ENCODE peak calls at places on chromosome 3, in seven cellular contexts. L, G, H, S, R, Z and V are unnamed samples.
A peak's percentile ranks its signal among the peaks of the same experiment; 100 is the strongest.

GRCh38 chr3:184691397-184692131 is 20.3 kb downstream of the MAGEF1 start:
- DNase-seq in S (no peak), Z (no peak), L (peak; percentile 73), R (peak; percentile 55), G (no peak), H (no peak), V (peak; percentile 46)

GRCh38 chr3:13161771-13162535 is 88.7 kb upstream of the IQSEC1 start:
- DNase-seq in R (no peak), L (no peak), S (no peak), H (no peak), Z (no peak), G (no peak), V (no peak)

GRCh38 chr3:72071624-72072023 is 286.7 kb upstream of the PROK2 start:
- DNase-seq in R (no peak), L (no peak), Z (no peak), S (no peak), G (no peak), H (no peak), V (no peak)

GRCh38 chr3:148600902-148601765 is 96.6 kb upstream of the AGTR1 start:
- DNase-seq in R (no peak), H (no peak), S (no peak), L (no peak), G (no peak), Z (no peak), V (no peak)

GRCh38 chr3:105518806-105519418 is 152.2 kb downstream of the ALCAM start:
- DNase-seq in L (peak; percentile 44), R (no peak), Z (peak; percentile 39), H (no peak), S (peak; percentile 13), G (no peak), V (peak; percentile 88)

GRCh38 chr3:7744850-7745249 is 756.8 kb upstream of the LMCD1 start:
- DNase-seq in Z (no peak), H (no peak), S (no peak), R (no peak), L (no peak), G (no peak), V (no peak)

GRCh38 chr3:124691599-124691998 is 38.7 kb upstream of the UMPS start:
- DNase-seq in R (no peak), G (no peak), Z (no peak), S (no peak), H (no peak), L (no peak), V (no peak)

GRCh38 chr3:116005404-116005803 is 382.1 kb downstream of the GAP43 start:
- DNase-seq in H (peak; percentile 72), S (peak; percentile 71), L (peak; percentile 92), Z (peak; percentile 98), G (no peak), R (no peak), V (no peak)

GRCh38 chr3:126259411-126260391 is 79.3 kb upstream of the ALDH1L1 start:
- DNase-seq in Z (peak; percentile 37), L (peak; percentile 75), H (no peak), G (no peak), S (no peak), R (peak; percentile 84), V (peak; percentile 55)

GRCh38 chr3:179455954-179456353 is 4.7 kb upstream of the GNB4 start:
- DNase-seq in L (no peak), S (no peak), G (no peak), Z (no peak), R (no peak), H (no peak), V (no peak)

GRCh38 chr3:196518999-196519737 is 4.0 kb upstream of the SMCO1 start:
- DNase-seq in R (no peak), S (no peak), L (peak; percentile 84), H (peak; percentile 48), Z (peak; percentile 75), G (peak; percentile 20), V (no peak)

GRCh38 chr3:63988943-63989342 is 34.4 kb downstream of the PSMD6 start:
- DNase-seq in L (no peak), R (no peak), S (no peak), H (no peak), G (no peak), Z (no peak), V (no peak)